ENCODE peak calls at places on chromosome 19, in four cellular contexts. U, Y, G and T are unnamed samples.
A peak's percentile ranks its signal among the peaks of the same experiment; 100 is the strongest.

GRCh38 chr19:16366433-16367268 is 42.0 kb downstream of the KLF2 start:
- DNase-seq in U (no peak), Y (no peak), G (no peak), T (no peak)

GRCh38 chr19:53254451-53255341 is at the start of gene ZNF677:
- DNase-seq in U (no peak), Y (no peak), G (peak; percentile 54), T (peak; percentile 82)

GRCh38 chr19:19115954-19116353 is 22.3 kb downstream of the TMEM161A start:
- DNase-seq in U (peak; percentile 37), Y (peak; percentile 45), G (peak; percentile 68), T (no peak)

GRCh38 chr19:48819366-48819816 is 8.6 kb upstream of the BCAT2 start:
- DNase-seq in U (peak; percentile 89), Y (no peak), G (peak; percentile 11), T (peak; percentile 48)

GRCh38 chr19:7897289-7897688 is 6.4 kb upstream of the MAP2K7 start:
- DNase-seq in U (no peak), Y (peak; percentile 86), G (no peak), T (no peak)

GRCh38 chr19:18363787-18364186 is 22.2 kb upstream of the GDF15 start:
- DNase-seq in U (no peak), Y (no peak), G (no peak), T (no peak)

GRCh38 chr19:29269641-29270040 is 56.7 kb upstream of the UQCRFS1 start:
- DNase-seq in U (no peak), Y (no peak), G (no peak), T (no peak)

GRCh38 chr19:42634409-42635232 is 39.9 kb upstream of the CEACAM8 start:
- DNase-seq in U (peak; percentile 71), Y (peak; percentile 32), G (peak; percentile 59), T (peak; percentile 2)

GRCh38 chr19:49491804-49492572 is 4.2 kb upstream of the RPS11 start:
- DNase-seq in U (no peak), Y (no peak), G (no peak), T (no peak)

DNA sequence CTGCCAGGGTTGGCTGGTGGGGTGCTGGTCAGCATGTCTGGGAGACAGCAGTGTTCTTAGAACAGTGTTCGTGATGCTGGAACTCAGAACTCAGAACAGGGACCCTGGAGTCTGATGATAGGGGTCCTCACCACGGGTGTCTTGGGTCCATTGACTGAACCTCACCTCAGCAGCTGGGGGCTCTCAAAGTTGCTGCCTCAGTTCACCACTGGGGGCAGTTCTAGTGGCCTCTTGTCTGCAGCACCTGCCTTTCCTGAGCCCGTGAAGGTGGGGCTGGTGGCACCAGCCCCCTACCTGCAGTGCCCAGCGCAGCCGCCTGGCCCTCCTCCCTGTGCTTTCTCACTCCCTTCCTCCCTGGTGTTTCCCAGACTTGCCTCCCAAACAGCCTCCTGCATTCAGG is 28.5 kb downstream of the SAFB start:
- DNase-seq in U (no peak), Y (no peak), G (no peak), T (no peak)
- TF ChIP-seq MYC in U (no peak), Y (no peak), G (no peak), T (no peak)

DNA sequence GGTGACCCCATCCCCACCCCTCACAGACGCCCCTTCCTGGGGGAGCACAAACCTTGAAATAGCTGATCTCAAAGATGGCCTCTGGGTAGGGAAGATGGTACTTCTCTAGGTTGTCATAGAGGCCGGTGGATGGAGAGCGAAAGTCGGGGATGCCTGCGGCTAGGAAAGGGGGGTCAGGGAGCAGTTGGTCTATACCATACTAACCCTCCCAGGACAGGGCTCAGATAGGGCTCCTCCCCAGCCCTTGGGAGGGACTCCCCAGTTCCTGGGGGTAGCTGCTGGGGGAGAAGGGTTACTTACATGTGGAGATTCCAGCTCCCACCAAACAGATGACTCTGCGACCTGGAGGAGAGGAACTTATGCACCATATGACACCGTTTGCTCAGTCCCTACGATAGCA is 9.6 kb downstream of the SIRT2 start:
- DNase-seq in U (no peak), Y (no peak), G (no peak), T (no peak)
- TF ChIP-seq MAX in U (no peak), Y (no peak), G (no peak), T (no peak)

DNA sequence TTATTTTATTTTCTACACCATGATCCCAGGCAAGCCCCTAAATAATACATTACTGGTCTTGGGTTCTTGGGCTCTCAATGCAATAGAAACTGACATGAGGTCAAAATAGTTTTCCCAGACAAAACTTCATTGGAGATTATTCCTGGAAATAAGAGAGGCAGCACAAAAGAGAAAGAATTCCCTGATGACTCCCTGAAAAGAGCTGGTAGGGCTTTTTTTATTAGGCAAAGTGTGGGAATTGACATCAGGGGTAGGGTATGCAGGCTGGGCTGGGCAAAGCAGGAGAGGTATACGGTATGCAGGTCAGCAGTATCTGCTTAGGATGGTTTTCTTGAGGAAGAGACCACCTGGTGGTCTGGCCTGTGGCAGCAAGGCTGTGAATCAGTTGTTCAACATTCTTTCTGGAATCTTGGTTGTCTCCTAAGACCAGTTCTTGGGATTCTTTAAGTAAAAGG is 9.3 kb upstream of the IGFL3 start:
- DNase-seq in U (no peak), Y (no peak), G (no peak), T (peak; percentile 14)
- TF ChIP-seq JUN in U (no peak), Y (no peak), G (no peak), T (no peak)

GRCh38 chr19:44664976-44665375 is 6.3 kb upstream of the CEACAM19 start:
- DNase-seq in U (no peak), Y (no peak), G (no peak), T (no peak)

GRCh38 chr19:44671400-44671799 is at the start of gene CEACAM19:
- DNase-seq in U (no peak), Y (no peak), G (no peak), T (no peak)

GRCh38 chr19:44666852-44667251 is 4.4 kb upstream of the CEACAM19 start:
- DNase-seq in U (no peak), Y (no peak), G (no peak), T (no peak)

GRCh38 chr19:44672226-44672625 is 944 bp downstream of the CEACAM19 start:
- DNase-seq in U (no peak), Y (no peak), G (no peak), T (no peak)

DNA sequence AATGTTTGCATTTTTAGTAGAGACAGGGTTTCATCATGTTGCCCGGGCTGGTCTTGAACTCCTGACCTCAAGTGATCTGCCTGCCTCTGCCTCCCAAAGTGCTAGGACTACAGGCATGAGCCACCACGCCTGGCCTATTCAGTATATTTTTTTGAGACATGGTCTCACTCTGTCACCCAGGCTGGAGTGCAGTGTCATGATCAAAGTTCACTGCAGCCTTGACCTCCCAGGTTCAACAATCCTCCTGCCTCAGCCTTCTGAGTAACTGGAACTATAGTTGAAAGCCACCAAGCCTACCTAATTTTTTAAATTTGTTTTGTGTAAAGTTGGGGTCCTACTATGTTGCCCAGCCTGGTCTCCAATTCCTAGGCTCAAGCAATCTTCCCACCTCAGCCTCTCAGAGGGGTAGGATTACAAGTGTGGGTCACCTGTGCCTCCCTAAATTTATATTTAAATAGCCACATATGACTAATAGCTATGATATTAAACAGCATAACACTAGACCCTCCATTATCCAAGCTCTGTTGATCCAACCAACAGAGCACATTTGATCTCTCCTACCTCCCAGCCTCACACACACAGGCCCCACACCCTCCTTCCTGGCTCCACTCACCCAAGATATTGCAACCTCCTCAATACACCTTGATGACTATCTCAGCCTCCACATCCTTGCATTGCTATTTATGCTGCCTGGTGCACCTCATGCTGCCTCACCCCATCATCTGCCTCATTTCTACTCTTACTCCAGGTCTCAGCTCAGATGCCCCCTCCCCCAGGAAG is 2.1 kb upstream of the CEACAM19 start:
- DNase-seq in U (no peak), Y (no peak), G (no peak), T (no peak)
- TF ChIP-seq MYC in U (no peak), Y (no peak), G (no peak), T (no peak)

GRCh38 chr19:2237869-2238153 is 1.2 kb downstream of the SF3A2 start:
- DNase-seq in U (no peak), Y (no peak), G (no peak), T (no peak)

GRCh38 chr19:2242092-2242537 is 5.5 kb downstream of the SF3A2 start:
- DNase-seq in U (no peak), Y (peak; percentile 77), G (no peak), T (no peak)

GRCh38 chr19:2239173-2239572 is 2.5 kb downstream of the SF3A2 start:
- DNase-seq in U (no peak), Y (no peak), G (no peak), T (no peak)

GRCh38 chr19:2240881-2241760 is 4.5 kb downstream of the SF3A2 start:
- DNase-seq in U (no peak), Y (no peak), G (no peak), T (no peak)

DNA sequence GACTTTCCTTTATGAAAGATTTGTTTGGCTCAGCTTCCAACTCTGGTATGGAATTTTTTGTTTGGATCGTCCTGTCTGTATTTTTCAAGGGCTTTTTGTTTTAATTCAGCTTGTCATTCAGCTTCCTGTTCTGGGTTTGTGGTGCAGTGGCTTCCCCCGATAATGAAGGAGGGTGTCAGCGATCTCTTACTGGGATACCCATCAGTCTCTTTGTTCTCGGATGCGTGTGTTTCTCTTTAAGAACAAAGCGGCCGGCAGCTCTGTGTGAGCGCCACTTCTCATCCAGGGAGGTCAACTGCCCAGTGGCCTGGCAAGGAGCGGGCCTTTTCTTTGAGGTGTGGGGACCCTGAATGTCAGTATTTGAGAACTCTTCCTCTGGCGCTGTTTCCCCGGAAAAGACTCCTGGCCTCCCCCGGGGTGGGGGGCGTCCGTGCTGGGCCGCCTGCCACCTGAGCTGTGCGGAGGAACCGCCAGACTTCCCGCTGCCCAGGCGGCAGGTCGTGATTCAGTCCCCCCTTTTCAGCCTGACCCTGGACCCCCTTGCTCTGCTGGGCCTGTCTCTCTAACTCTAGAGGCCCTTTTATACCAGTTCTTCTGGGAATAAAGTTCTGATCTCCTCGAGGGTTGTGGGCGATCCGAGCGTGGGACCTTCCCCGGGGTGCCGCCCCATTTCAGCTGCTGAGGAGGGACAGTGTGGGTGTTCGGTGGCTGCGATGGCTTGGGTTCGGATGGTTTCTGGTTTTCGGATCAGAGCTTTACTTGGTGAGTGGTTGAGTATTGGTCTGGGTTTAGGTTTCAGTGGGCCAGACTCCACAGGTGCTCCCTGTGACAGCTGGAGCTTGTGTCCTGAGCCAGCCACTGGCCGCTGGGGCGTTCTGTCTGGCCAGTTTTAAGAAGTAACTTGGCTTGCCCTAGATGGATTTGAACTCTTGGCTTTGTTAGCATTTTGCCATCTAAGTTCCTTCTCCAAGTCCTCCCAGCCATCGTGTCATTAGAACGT is 3.4 kb downstream of the SF3A2 start:
- DNase-seq in U (no peak), Y (no peak), G (peak; percentile 49), T (peak; percentile 96)
- TF ChIP-seq MAX in U (no peak), Y (peak; percentile 5), G (no peak), T (no peak)

GRCh38 chr19:58067240-58067912 is 8.3 kb downstream of the ZNF135 start:
- DNase-seq in U (no peak), Y (no peak), G (no peak), T (no peak)
- TF ChIP-seq JUN in U (no peak), Y (no peak), G (no peak), T (no peak)

GRCh38 chr19:54464044-54464623 is 556 bp upstream of the LENG9 start:
- DNase-seq in U (peak; percentile 99), Y (peak; percentile 96), G (peak; percentile 91), T (peak; percentile 61)

GRCh38 chr19:54463531-54464043 is at the start of gene LENG9:
- DNase-seq in U (peak; percentile 100), Y (peak; percentile 98), G (peak; percentile 93), T (peak; percentile 98)

GRCh38 chr19:54462072-54462712 is 1.4 kb downstream of the LENG9 start:
- DNase-seq in U (no peak), Y (no peak), G (no peak), T (peak; percentile 19)

GRCh38 chr19:54461201-54462071 is 2.1 kb downstream of the LENG9 start:
- DNase-seq in U (no peak), Y (no peak), G (no peak), T (peak; percentile 22)

GRCh38 chr19:54462713-54463530 is 656 bp downstream of the LENG9 start:
- DNase-seq in U (peak; percentile 84), Y (peak; percentile 54), G (no peak), T (peak; percentile 72)
- TF ChIP-seq MYC in U (peak; percentile 58), Y (peak; percentile 93), G (no peak), T (peak; percentile 18)

GRCh38 chr19:39814595-39814994 is 19.4 kb downstream of the DYRK1B start:
- DNase-seq in U (no peak), Y (no peak), G (no peak), T (no peak)
- TF ChIP-seq MAX in U (no peak), Y (no peak), G (no peak), T (no peak)